ENCODE peak calls at places on chromosome 12, in seven cellular contexts. One of them, this sample, is unnamed.
A peak's percentile ranks its signal among the peaks of the same experiment; 100 is the strongest.

GRCh38 chr12:57852195-57852594 is 5.7 kb upstream of the CTDSP2 start:
- DNase-seq in fibroblast of the aortic adventitia: no peak
- DNase-seq in fibroblast of lung: no peak
- DNase-seq in CD8-positive, alpha-beta T cell: no peak
- DNase-seq in HFF-Myc: no peak
- DNase-seq in OCI-LY7: no peak
- DNase-seq in Calu3: no peak
- DNase-seq in this sample: no peak

GRCh38 chr12:52148541-52149181 is 43.2 kb downstream of the KRT80 start:
- DNase-seq in fibroblast of the aortic adventitia: no peak
- DNase-seq in fibroblast of lung: no peak
- DNase-seq in CD8-positive, alpha-beta T cell: no peak
- DNase-seq in HFF-Myc: no peak
- DNase-seq in OCI-LY7: no peak
- DNase-seq in Calu3: peak; percentile 94
- DNase-seq in this sample: no peak

GRCh38 chr12:71636704-71637115 is 26.9 kb downstream of the ZFC3H1 start:
- DNase-seq in fibroblast of the aortic adventitia: peak; percentile 83
- DNase-seq in fibroblast of lung: peak; percentile 62
- DNase-seq in CD8-positive, alpha-beta T cell: no peak
- DNase-seq in HFF-Myc: peak; percentile 53
- DNase-seq in OCI-LY7: peak; percentile 83
- DNase-seq in Calu3: peak; percentile 38
- DNase-seq in this sample: no peak

GRCh38 chr12:81329088-81329487 is 251.2 kb downstream of the ACSS3 start:
- DNase-seq in fibroblast of the aortic adventitia: peak; percentile 1
- DNase-seq in fibroblast of lung: peak; percentile 14
- DNase-seq in CD8-positive, alpha-beta T cell: no peak
- DNase-seq in HFF-Myc: no peak
- DNase-seq in OCI-LY7: peak; percentile 17
- DNase-seq in Calu3: peak; percentile 28
- DNase-seq in this sample: peak; percentile 19

GRCh38 chr12:113087193-113087592 is 30.7 kb downstream of the DTX1 start:
- DNase-seq in fibroblast of the aortic adventitia: no peak
- DNase-seq in fibroblast of lung: no peak
- DNase-seq in CD8-positive, alpha-beta T cell: no peak
- DNase-seq in HFF-Myc: no peak
- DNase-seq in OCI-LY7: peak; percentile 87
- DNase-seq in Calu3: no peak
- DNase-seq in this sample: no peak

GRCh38 chr12:28172434-28173030 is 17.7 kb upstream of the CCDC91 start:
- DNase-seq in fibroblast of the aortic adventitia: peak; percentile 81
- DNase-seq in fibroblast of lung: peak; percentile 58
- DNase-seq in CD8-positive, alpha-beta T cell: no peak
- DNase-seq in HFF-Myc: peak; percentile 42
- DNase-seq in OCI-LY7: peak; percentile 13
- DNase-seq in Calu3: peak; percentile 43
- DNase-seq in this sample: peak; percentile 27

GRCh38 chr12:124395284-124395752 is 100.4 kb downstream of the RFLNA start:
- DNase-seq in fibroblast of the aortic adventitia: no peak
- DNase-seq in fibroblast of lung: no peak
- DNase-seq in CD8-positive, alpha-beta T cell: no peak
- DNase-seq in HFF-Myc: no peak
- DNase-seq in OCI-LY7: no peak
- DNase-seq in Calu3: no peak
- DNase-seq in this sample: peak; percentile 74

GRCh38 chr12:48973531-48973930 is 2.0 kb upstream of the WNT10B start:
- DNase-seq in fibroblast of the aortic adventitia: peak; percentile 76
- DNase-seq in fibroblast of lung: no peak
- DNase-seq in CD8-positive, alpha-beta T cell: no peak
- DNase-seq in HFF-Myc: no peak
- DNase-seq in OCI-LY7: no peak
- DNase-seq in Calu3: no peak
- DNase-seq in this sample: no peak

GRCh38 chr12:106309671-106310313 is 7.3 kb downstream of the TCP11L2 start:
- DNase-seq in fibroblast of the aortic adventitia: peak; percentile 71
- DNase-seq in fibroblast of lung: peak; percentile 94
- DNase-seq in CD8-positive, alpha-beta T cell: no peak
- DNase-seq in HFF-Myc: no peak
- DNase-seq in OCI-LY7: no peak
- DNase-seq in Calu3: peak; percentile 47
- DNase-seq in this sample: no peak

GRCh38 chr12:118038122-118038521 is 21.6 kb downstream of the RFC5 start:
- DNase-seq in fibroblast of the aortic adventitia: no peak
- DNase-seq in fibroblast of lung: no peak
- DNase-seq in CD8-positive, alpha-beta T cell: no peak
- DNase-seq in HFF-Myc: no peak
- DNase-seq in OCI-LY7: no peak
- DNase-seq in Calu3: no peak
- DNase-seq in this sample: no peak

GRCh38 chr12:57261385-57261784 is 10.4 kb upstream of the STAC3 start:
- DNase-seq in fibroblast of the aortic adventitia: no peak
- DNase-seq in fibroblast of lung: no peak
- DNase-seq in CD8-positive, alpha-beta T cell: no peak
- DNase-seq in HFF-Myc: no peak
- DNase-seq in OCI-LY7: no peak
- DNase-seq in Calu3: no peak
- DNase-seq in this sample: peak; percentile 20

GRCh38 chr12:89346741-89347324 is 5.5 kb downstream of the DUSP6 start:
- DNase-seq in fibroblast of the aortic adventitia: peak; percentile 68
- DNase-seq in fibroblast of lung: peak; percentile 74
- DNase-seq in CD8-positive, alpha-beta T cell: no peak
- DNase-seq in HFF-Myc: no peak
- DNase-seq in OCI-LY7: no peak
- DNase-seq in Calu3: peak; percentile 25
- DNase-seq in this sample: no peak

GRCh38 chr12:52582971-52583456 is 9.4 kb upstream of the KRT74 start:
- DNase-seq in fibroblast of the aortic adventitia: peak; percentile 67
- DNase-seq in fibroblast of lung: peak; percentile 27
- DNase-seq in CD8-positive, alpha-beta T cell: peak; percentile 56
- DNase-seq in HFF-Myc: peak; percentile 35
- DNase-seq in OCI-LY7: peak; percentile 36
- DNase-seq in Calu3: peak; percentile 58
- DNase-seq in this sample: peak; percentile 66

GRCh38 chr12:9041321-9041720 is 52.0 kb downstream of the KLRG1 start:
- DNase-seq in fibroblast of the aortic adventitia: peak; percentile 46
- DNase-seq in fibroblast of lung: peak; percentile 43
- DNase-seq in CD8-positive, alpha-beta T cell: no peak
- DNase-seq in HFF-Myc: peak; percentile 10
- DNase-seq in OCI-LY7: no peak
- DNase-seq in Calu3: no peak
- DNase-seq in this sample: no peak

GRCh38 chr12:131381716-131382430 is 329.0 kb upstream of the SFSWAP start:
- DNase-seq in fibroblast of the aortic adventitia: no peak
- DNase-seq in fibroblast of lung: no peak
- DNase-seq in CD8-positive, alpha-beta T cell: no peak
- DNase-seq in HFF-Myc: no peak
- DNase-seq in OCI-LY7: no peak
- DNase-seq in Calu3: no peak
- DNase-seq in this sample: no peak

GRCh38 chr12:48451372-48451771 is 21.0 kb upstream of the ANP32D start:
- DNase-seq in fibroblast of the aortic adventitia: no peak
- DNase-seq in fibroblast of lung: no peak
- DNase-seq in CD8-positive, alpha-beta T cell: no peak
- DNase-seq in HFF-Myc: no peak
- DNase-seq in OCI-LY7: no peak
- DNase-seq in Calu3: no peak
- DNase-seq in this sample: no peak

GRCh38 chr12:114835031-114835430 is 151.1 kb upstream of the TBX3 start:
- DNase-seq in fibroblast of the aortic adventitia: peak; percentile 66
- DNase-seq in fibroblast of lung: peak; percentile 72
- DNase-seq in CD8-positive, alpha-beta T cell: no peak
- DNase-seq in HFF-Myc: no peak
- DNase-seq in OCI-LY7: no peak
- DNase-seq in Calu3: no peak
- DNase-seq in this sample: no peak

GRCh38 chr12:527241-527640 is 67.5 kb downstream of the B4GALNT3 start:
- DNase-seq in fibroblast of the aortic adventitia: no peak
- DNase-seq in fibroblast of lung: no peak
- DNase-seq in CD8-positive, alpha-beta T cell: no peak
- DNase-seq in HFF-Myc: no peak
- DNase-seq in OCI-LY7: peak; percentile 20
- DNase-seq in Calu3: no peak
- DNase-seq in this sample: no peak

GRCh38 chr12:67483871-67484554 is 164.5 kb upstream of the DYRK2 start:
- DNase-seq in fibroblast of the aortic adventitia: no peak
- DNase-seq in fibroblast of lung: no peak
- DNase-seq in CD8-positive, alpha-beta T cell: no peak
- DNase-seq in HFF-Myc: no peak
- DNase-seq in OCI-LY7: no peak
- DNase-seq in Calu3: peak; percentile 72
- DNase-seq in this sample: no peak

GRCh38 chr12:109310247-109311125 is 1.4 kb upstream of the FOXN4 start:
- DNase-seq in fibroblast of the aortic adventitia: no peak
- DNase-seq in fibroblast of lung: no peak
- DNase-seq in CD8-positive, alpha-beta T cell: no peak
- DNase-seq in HFF-Myc: no peak
- DNase-seq in OCI-LY7: peak; percentile 83
- DNase-seq in Calu3: no peak
- DNase-seq in this sample: no peak

GRCh38 chr12:14365294-14366210 is at the start of gene ATF7IP:
- DNase-seq in fibroblast of the aortic adventitia: peak; percentile 97
- DNase-seq in fibroblast of lung: peak; percentile 98
- DNase-seq in CD8-positive, alpha-beta T cell: peak; percentile 92
- DNase-seq in HFF-Myc: peak; percentile 84
- DNase-seq in OCI-LY7: peak; percentile 68
- DNase-seq in Calu3: peak; percentile 95
- DNase-seq in this sample: peak; percentile 97

GRCh38 chr12:2877959-2878732 is 1.1 kb downstream of the RHNO1 start:
- DNase-seq in fibroblast of the aortic adventitia: peak; percentile 63
- DNase-seq in fibroblast of lung: peak; percentile 27
- DNase-seq in CD8-positive, alpha-beta T cell: no peak
- DNase-seq in HFF-Myc: no peak
- DNase-seq in OCI-LY7: peak; percentile 54
- DNase-seq in Calu3: no peak
- DNase-seq in this sample: no peak

GRCh38 chr12:113818833-113819232 is 147.3 kb downstream of the RBM19 start:
- DNase-seq in fibroblast of the aortic adventitia: no peak
- DNase-seq in fibroblast of lung: no peak
- DNase-seq in CD8-positive, alpha-beta T cell: no peak
- DNase-seq in HFF-Myc: no peak
- DNase-seq in OCI-LY7: no peak
- DNase-seq in Calu3: peak; percentile 14
- DNase-seq in this sample: peak; percentile 72

GRCh38 chr12:70535896-70536374 is 101.3 kb downstream of the PTPRB start:
- DNase-seq in fibroblast of the aortic adventitia: no peak
- DNase-seq in fibroblast of lung: no peak
- DNase-seq in CD8-positive, alpha-beta T cell: no peak
- DNase-seq in HFF-Myc: no peak
- DNase-seq in OCI-LY7: no peak
- DNase-seq in Calu3: no peak
- DNase-seq in this sample: no peak

GRCh38 chr12:15520083-15520482 is 197.8 kb downstream of the PTPRO start:
- DNase-seq in fibroblast of the aortic adventitia: no peak
- DNase-seq in fibroblast of lung: no peak
- DNase-seq in CD8-positive, alpha-beta T cell: no peak
- DNase-seq in HFF-Myc: no peak
- DNase-seq in OCI-LY7: no peak
- DNase-seq in Calu3: peak; percentile 15
- DNase-seq in this sample: no peak

DNA sequence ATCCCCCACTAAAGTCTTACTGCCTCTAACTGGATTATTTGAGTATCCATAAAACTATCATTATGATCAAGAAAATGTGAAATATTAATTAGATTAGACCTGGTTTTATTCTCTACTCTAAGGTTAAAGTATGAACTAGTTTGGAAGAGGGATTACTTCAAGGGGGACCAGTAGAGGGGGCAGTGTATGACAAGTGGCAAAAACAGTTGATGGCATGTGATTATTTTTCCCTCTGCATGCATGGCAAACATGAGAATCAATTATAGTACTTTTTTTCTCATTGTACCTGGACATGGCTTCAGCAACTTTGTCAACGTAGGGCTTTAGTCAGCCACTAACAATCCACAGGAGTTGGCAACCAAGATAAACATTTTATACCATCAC is 145.0 kb upstream of the SLC38A2 start:
- DNase-seq in fibroblast of the aortic adventitia: no peak
- DNase-seq in fibroblast of lung: no peak
- DNase-seq in CD8-positive, alpha-beta T cell: no peak
- DNase-seq in HFF-Myc: no peak
- DNase-seq in OCI-LY7: no peak
- DNase-seq in Calu3: no peak
- DNase-seq in this sample: no peak
- TF ChIP-seq CTCF in fibroblast of the aortic adventitia: no peak
- TF ChIP-seq CTCF in fibroblast of lung: no peak
- TF ChIP-seq CTCF in CD8-positive, alpha-beta T cell: no peak
- TF ChIP-seq CTCF in HFF-Myc: no peak
- TF ChIP-seq CTCF in OCI-LY7: peak; percentile 21
- TF ChIP-seq CTCF in Calu3: no peak
- TF ChIP-seq CTCF in this sample: no peak

GRCh38 chr12:65665817-65666216 is 158.5 kb upstream of the HMGA2 start:
- DNase-seq in fibroblast of the aortic adventitia: no peak
- DNase-seq in fibroblast of lung: no peak
- DNase-seq in CD8-positive, alpha-beta T cell: no peak
- DNase-seq in HFF-Myc: no peak
- DNase-seq in OCI-LY7: no peak
- DNase-seq in Calu3: no peak
- DNase-seq in this sample: no peak
- TF ChIP-seq CTCF in fibroblast of the aortic adventitia: no peak
- TF ChIP-seq CTCF in fibroblast of lung: no peak
- TF ChIP-seq CTCF in CD8-positive, alpha-beta T cell: no peak
- TF ChIP-seq CTCF in HFF-Myc: no peak
- TF ChIP-seq CTCF in OCI-LY7: no peak
- TF ChIP-seq CTCF in Calu3: no peak
- TF ChIP-seq CTCF in this sample: no peak

GRCh38 chr12:40921563-40922163 is 229.4 kb downstream of the CNTN1 start:
- DNase-seq in fibroblast of the aortic adventitia: peak; percentile 44
- DNase-seq in fibroblast of lung: peak; percentile 1
- DNase-seq in CD8-positive, alpha-beta T cell: no peak
- DNase-seq in HFF-Myc: peak; percentile 1
- DNase-seq in OCI-LY7: peak; percentile 37
- DNase-seq in Calu3: no peak
- DNase-seq in this sample: no peak
- TF ChIP-seq CTCF in fibroblast of the aortic adventitia: peak; percentile 55
- TF ChIP-seq CTCF in fibroblast of lung: peak; percentile 51
- TF ChIP-seq CTCF in CD8-positive, alpha-beta T cell: peak; percentile 38
- TF ChIP-seq CTCF in HFF-Myc: peak; percentile 36
- TF ChIP-seq CTCF in OCI-LY7: peak; percentile 93
- TF ChIP-seq CTCF in Calu3: no peak
- TF ChIP-seq CTCF in this sample: peak; percentile 86

DNA sequence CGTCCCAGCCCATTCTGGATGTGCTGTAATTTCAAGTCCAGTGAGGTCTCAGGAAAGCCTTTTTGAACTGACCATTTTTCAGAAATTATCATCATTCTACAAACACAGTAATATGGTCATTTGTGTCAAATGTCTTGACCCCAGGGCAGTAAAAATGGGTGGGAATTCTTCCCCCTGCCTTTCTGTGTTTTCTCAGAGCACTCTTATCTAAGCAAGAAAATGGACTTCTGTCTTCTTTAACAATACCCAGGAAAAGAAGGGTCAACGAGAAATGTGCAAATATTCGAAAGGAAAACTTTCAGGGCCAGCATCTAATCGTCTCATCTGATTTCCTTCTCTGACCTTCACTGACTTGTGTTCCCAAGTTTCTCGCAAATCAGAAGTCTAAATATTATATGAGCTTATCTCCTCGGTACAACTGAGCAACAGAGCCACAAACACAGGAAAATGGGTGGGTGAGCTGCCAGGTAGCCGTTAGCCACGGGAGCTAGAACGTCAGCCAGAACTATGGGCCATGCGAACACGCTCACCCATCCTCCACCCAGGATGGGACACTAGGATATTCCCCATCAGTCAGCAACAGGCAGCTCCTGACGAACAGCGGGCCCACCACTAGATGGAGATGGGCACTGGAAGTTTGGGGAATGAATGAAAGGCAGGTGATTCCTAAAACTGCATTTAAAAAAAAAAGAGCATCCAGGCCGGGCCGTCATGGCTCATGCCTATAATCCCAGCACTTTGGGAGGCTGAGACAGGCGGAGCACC is 57.1 kb downstream of the VWF start:
- DNase-seq in fibroblast of the aortic adventitia: peak; percentile 37
- DNase-seq in fibroblast of lung: no peak
- DNase-seq in CD8-positive, alpha-beta T cell: no peak
- DNase-seq in HFF-Myc: no peak
- DNase-seq in OCI-LY7: no peak
- DNase-seq in Calu3: peak; percentile 58
- DNase-seq in this sample: no peak
- TF ChIP-seq CTCF in fibroblast of the aortic adventitia: peak; percentile 60
- TF ChIP-seq CTCF in fibroblast of lung: peak; percentile 58
- TF ChIP-seq CTCF in CD8-positive, alpha-beta T cell: no peak
- TF ChIP-seq CTCF in HFF-Myc: peak; percentile 55
- TF ChIP-seq CTCF in OCI-LY7: no peak
- TF ChIP-seq CTCF in Calu3: peak; percentile 44
- TF ChIP-seq CTCF in this sample: no peak

This sample was measured in glutamatergic neuron.